ENCODE peak calls at places on chromosome 6, in four cellular contexts. F is K562, T is HEK293T, D is HepG2. N is an unnamed sample.

GRCh38 chr6:108868551-108869145 is 20.4 kb downstream of the ARMC2 start:
- DNase-seq in T (no peak), F (no peak), D (no peak), N (no peak)

GRCh38 chr6:152575621-152576150 is 61.5 kb downstream of the SYNE1 start:
- DNase-seq in F (no peak), T (no peak), D (no peak), N (no peak)

GRCh38 chr6:35185302-35185681 is 28.5 kb upstream of the SCUBE3 start:
- DNase-seq in F (peak; percentile 37), T (no peak), D (peak; percentile 82), N (no peak)

GRCh38 chr6:45987866-45988265 is 27.8 kb downstream of the CLIC5 start:
- DNase-seq in F (no peak), D (no peak), T (no peak), N (no peak)

GRCh38 chr6:113818528-113818927 is 38.6 kb upstream of the MARCKS start:
- DNase-seq in D (no peak), F (no peak), T (no peak), N (no peak)

GRCh38 chr6:110529355-110529754 is 52.9 kb upstream of the SLC22A16 start:
- DNase-seq in T (no peak), F (no peak), D (no peak), N (no peak)

GRCh38 chr6:15293674-15294073 is 47.8 kb downstream of the JARID2 start:
- DNase-seq in D (no peak), F (no peak), T (no peak), N (no peak)

GRCh38 chr6:149962461-149963211 is 1.1 kb upstream of the ULBP1 start:
- DNase-seq in F (no peak), D (no peak), T (no peak), N (no peak)

GRCh38 chr6:107741191-107741680 is 82.9 kb downstream of the SCML4 start:
- DNase-seq in D (no peak), F (no peak), T (no peak), N (no peak)

GRCh38 chr6:13985663-13986325 is 61.0 kb downstream of the RNF182 start:
- DNase-seq in D (no peak), T (no peak), F (peak; percentile 53), N (no peak)

GRCh38 chr6:43817192-43817591 is 47.2 kb downstream of the VEGFA start:
- DNase-seq in T (peak; percentile 45), D (peak; percentile 72), F (peak; percentile 71), N (peak; percentile 65)

GRCh38 chr6:53724501-53724900 is 58.9 kb upstream of the KLHL31 start:
- DNase-seq in F (no peak), T (no peak), D (no peak), N (no peak)

GRCh38 chr6:31407699-31408098 is 4.3 kb downstream of the MICA start:
- DNase-seq in D (no peak), F (no peak), T (no peak), N (no peak)

GRCh38 chr6:69349776-69350175 is 447.0 kb downstream of the LMBRD1 start:
- DNase-seq in F (no peak), D (no peak), T (no peak), N (no peak)

GRCh38 chr6:116779569-116780164 is 14.1 kb upstream of the FAM162B start:
- DNase-seq in F (peak; percentile 70), D (peak; percentile 58), T (peak; percentile 46), N (no peak)

GRCh38 chr6:109526905-109527628 is 44.0 kb upstream of the ZBTB24 start:
- DNase-seq in F (peak; percentile 80), T (peak; percentile 68), D (peak; percentile 65), N (peak; percentile 58)

GRCh38 chr6:32952817-32953739 is at the start of gene HLA-DMA:
- DNase-seq in F (peak; percentile 55), T (peak; percentile 55), D (peak; percentile 85), N (peak; percentile 84)

GRCh38 chr6:8888468-8888867 is 453.1 kb upstream of the SLC35B3 start:
- DNase-seq in T (no peak), F (peak; percentile 1), D (peak; percentile 16), N (no peak)

GRCh38 chr6:41449399-41450245 is 96.6 kb upstream of the FOXP4 start:
- DNase-seq in F (peak; percentile 53), T (no peak), D (peak; percentile 86), N (no peak)

GRCh38 chr6:32637219-32637880 is at the start of gene HLA-DQA1:
- DNase-seq in T (no peak), F (no peak), D (no peak), N (no peak)

GRCh38 chr6:94859924-94860323 is 717.4 kb upstream of the MANEA start:
- DNase-seq in T (no peak), D (no peak), F (no peak), N (no peak)

GRCh38 chr6:16676978-16677377 is 84.3 kb downstream of the ATXN1 start:
- DNase-seq in T (no peak), D (peak; percentile 31), F (no peak), N (no peak)

GRCh38 chr6:40685771-40686170 is 98.6 kb upstream of the LRFN2 start:
- DNase-seq in D (no peak), T (no peak), F (no peak), N (no peak)

GRCh38 chr6:39599996-39600395 is 125.2 kb downstream of the KIF6 start:
- DNase-seq in F (no peak), D (no peak), T (no peak), N (no peak)

GRCh38 chr6:47700051-47700450 is 1.7 kb downstream of the ADGRF4 start:
- DNase-seq in T (no peak), D (no peak), F (no peak), N (no peak)

GRCh38 chr6:108002365-108003221 is 44.6 kb upstream of the SEC63 start:
- DNase-seq in F (no peak), T (peak; percentile 19), D (peak; percentile 98), N (no peak)

GRCh38 chr6:20712011-20712410 is 177.8 kb downstream of the CDKAL1 start:
- DNase-seq in T (no peak), D (no peak), F (no peak), N (no peak)

GRCh38 chr6:14711056-14711703 is 534.7 kb upstream of the JARID2 start:
- DNase-seq in D (peak; percentile 28), F (peak; percentile 94), T (peak; percentile 53), N (peak; percentile 63)

GRCh38 chr6:3335169-3335568 is 76.4 kb downstream of the PSMG4 start:
- DNase-seq in T (no peak), F (no peak), D (no peak), N (no peak)
- TF ChIP-seq ELF4 in T (no peak), F (no peak), D (no peak), N (no peak)

DNA sequence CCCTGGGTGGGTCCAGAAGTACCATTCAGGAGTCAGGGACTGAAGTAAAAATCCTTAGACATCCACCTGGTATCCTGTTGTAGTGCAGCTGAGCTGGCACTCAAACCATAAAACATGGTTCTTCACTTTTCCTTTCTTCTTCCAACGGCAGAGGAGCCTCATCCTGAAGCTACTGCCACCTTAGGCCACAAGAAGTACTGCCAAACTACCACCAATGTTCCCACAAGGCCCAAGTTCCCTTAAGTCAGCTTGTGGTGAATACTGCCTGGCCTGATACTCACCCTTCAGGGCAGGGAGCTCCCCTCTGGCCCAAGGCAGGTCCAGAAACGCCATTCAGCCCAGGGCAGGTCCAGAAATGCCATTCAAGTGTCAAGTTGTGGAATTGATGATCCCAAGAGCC is 1053.4 kb upstream of the CITED2 start:
- DNase-seq in F (peak; percentile 10), D (peak; percentile 20), T (peak; percentile 16), N (no peak)
- TF ChIP-seq ELF4 in F (no peak), D (no peak), T (no peak), N (no peak)

DNA sequence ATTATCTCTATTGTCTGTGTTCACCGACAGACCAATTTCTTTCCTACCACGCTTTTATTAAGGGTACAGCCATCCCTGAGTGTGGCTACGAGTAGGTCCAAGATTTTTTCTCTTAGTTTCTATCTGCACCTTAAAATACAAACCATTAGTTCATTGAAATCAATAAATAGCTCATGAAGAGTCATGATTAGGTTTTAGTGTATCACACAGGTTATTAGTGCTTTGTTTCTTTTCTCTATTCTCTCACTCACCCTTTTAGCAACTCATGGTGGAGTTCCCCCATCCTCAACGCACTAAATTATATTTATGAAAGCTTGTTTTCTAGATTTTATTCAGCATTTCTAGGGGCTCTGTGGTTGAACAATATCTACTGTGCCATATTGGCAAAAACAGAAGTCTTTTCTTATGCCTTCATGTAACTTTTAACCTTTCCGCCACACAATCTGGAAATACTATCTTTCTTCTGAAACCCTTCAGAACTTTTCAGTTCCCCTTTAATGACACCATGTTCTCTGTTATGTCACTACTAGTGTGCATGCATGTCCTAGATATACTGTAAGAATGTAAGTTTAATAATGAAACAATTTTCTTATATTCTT is 128.2 kb upstream of the LAMA2 start:
- DNase-seq in T (no peak), D (no peak), F (no peak), N (no peak)
- TF ChIP-seq ELF4 in T (no peak), D (no peak), F (no peak), N (no peak)

DNA sequence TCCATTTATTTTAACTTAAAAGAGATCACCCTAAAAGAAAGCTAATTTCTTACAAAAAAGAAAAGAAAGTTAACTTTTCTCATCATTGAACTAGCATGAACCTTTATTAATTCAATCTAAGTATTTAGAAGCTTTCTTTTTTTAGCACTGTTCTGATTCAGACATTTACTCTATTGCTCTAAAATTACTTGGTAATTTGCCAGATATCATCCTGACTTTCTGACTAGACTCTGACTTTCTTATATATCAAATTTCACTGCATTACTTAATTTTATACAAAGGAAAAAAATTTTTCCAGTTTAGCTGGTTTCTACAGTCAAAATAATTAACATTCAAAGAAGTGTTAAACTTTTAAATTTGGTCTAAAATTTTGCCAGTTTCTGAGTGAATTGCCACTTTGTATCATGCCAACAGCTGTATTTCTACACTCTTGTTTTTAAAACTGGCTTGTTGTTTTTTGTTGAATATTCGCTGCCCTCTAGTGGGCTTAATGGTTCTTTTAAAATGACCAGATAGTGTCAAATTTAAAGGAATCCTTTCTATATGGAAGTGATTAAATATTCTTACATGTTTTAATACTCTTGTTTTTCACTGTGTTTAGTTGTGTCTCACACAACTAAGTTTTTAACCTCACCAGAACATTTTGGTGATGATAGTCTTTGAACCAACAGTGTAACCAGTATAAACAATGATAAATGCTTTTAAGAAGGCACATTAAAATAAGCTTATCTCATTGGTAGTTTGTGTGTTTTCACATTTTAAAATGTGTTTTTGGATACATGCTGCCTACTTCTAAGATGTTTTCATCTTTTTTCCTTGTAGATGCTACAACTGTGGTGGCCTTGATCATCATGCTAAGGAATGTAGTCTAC is 102.0 kb downstream of the POPDC3 start:
- DNase-seq in F (peak; percentile 59), D (peak; percentile 51), T (no peak), N (no peak)
- TF ChIP-seq ELF4 in F (no peak), D (no peak), T (no peak), N (no peak)

DNA sequence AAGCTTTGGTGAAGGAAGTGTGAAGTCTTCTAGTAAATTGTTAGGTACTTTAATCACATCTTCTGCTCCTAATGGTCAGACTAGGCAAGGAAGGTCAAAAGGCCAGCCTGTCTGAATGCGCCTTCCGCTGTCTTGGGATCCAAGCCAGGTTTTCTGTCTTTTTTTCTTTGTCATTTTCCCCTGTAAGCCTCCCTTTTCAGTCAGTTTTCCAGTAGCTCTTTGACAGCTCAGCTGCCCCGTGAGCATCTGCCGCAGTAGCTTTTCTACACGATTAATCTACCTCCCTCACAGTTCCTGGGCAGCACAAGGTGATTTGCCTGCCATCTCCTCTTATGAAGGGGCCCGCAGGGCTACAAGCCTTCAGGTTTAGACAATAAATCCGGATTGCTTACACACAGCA is 77.0 kb downstream of the LY86 start:
- DNase-seq in T (no peak), D (no peak), F (peak; percentile 55), N (no peak)
- TF ChIP-seq ELF4 in T (no peak), D (no peak), F (no peak), N (no peak)

N was measured in WTC11.